ENCODE peak calls at places on chromosomes 16 and 17, in nine cellular contexts. W, A, N, O, L, E, H, K and X are unnamed samples.

GRCh38 chr16:56193951-56194726 is 2.9 kb downstream of the GNAO1 start:
- DNase-seq in W (peak; percentile 82), A (peak; percentile 67), N (peak; percentile 87), O (peak; percentile 76), L (peak; percentile 54), E (peak; percentile 74), H (peak; percentile 53), K (peak; percentile 5), X (peak; percentile 62)

GRCh38 chr17:3659541-3660111 is 8.8 kb downstream of the TAX1BP3 start:
- DNase-seq in W (peak; percentile 87), A (peak; percentile 74), N (no peak), O (peak; percentile 96), L (peak; percentile 75), E (peak; percentile 92), H (peak; percentile 61), K (no peak), X (peak; percentile 94)

GRCh38 chr17:35089846-35090193 is 26.3 kb upstream of the RFFL start:
- DNase-seq in W (no peak), A (peak; percentile 7), N (no peak), O (peak; percentile 55), L (no peak), E (no peak), H (peak; percentile 74), K (no peak), X (peak; percentile 33)

GRCh38 chr17:10177921-10178788 is 20.3 kb downstream of the GAS7 start:
- DNase-seq in W (peak; percentile 40), A (no peak), N (no peak), O (peak; percentile 62), L (peak; percentile 32), E (no peak), H (no peak), K (no peak), X (peak; percentile 39)

GRCh38 chr16:22220714-22221113 is 14.6 kb downstream of the EEF2K start:
- DNase-seq in W (peak; percentile 88), A (no peak), N (no peak), O (no peak), L (no peak), E (peak; percentile 90), H (no peak), K (no peak), X (peak; percentile 34)

GRCh38 chr17:74119960-74120359 is 83.5 kb upstream of the RPL38 start:
- DNase-seq in W (no peak), A (no peak), N (peak; percentile 29), O (no peak), L (no peak), E (no peak), H (no peak), K (no peak), X (no peak)

GRCh38 chr17:38611070-38611786 is 5.5 kb upstream of the SRCIN1 start:
- DNase-seq in W (no peak), A (no peak), N (no peak), O (no peak), L (no peak), E (no peak), H (no peak), K (no peak), X (no peak)

GRCh38 chr17:31051517-31051916 is 43.3 kb upstream of the NF1 start:
- DNase-seq in W (no peak), A (no peak), N (no peak), O (no peak), L (no peak), E (no peak), H (no peak), K (no peak), X (peak; percentile 17)

GRCh38 chr17:4884489-4884888 is 14.8 kb upstream of the C17orf107 start:
- DNase-seq in W (no peak), A (no peak), N (no peak), O (no peak), L (no peak), E (no peak), H (no peak), K (no peak), X (no peak)

GRCh38 chr16:68492501-68493411 is 44.4 kb upstream of the SMPD3 start:
- DNase-seq in W (no peak), A (no peak), N (no peak), O (no peak), L (no peak), E (no peak), H (no peak), K (peak; percentile 69), X (no peak)

GRCh38 chr17:6752068-6752909 is 3.6 kb upstream of the XAF1 start:
- DNase-seq in W (peak; percentile 48), A (peak; percentile 55), N (no peak), O (peak; percentile 100), L (peak; percentile 99), E (peak; percentile 69), H (no peak), K (no peak), X (peak; percentile 100)

GRCh38 chr16:48561960-48562393 is 48.0 kb downstream of the N4BP1 start:
- DNase-seq in W (no peak), A (no peak), N (no peak), O (peak; percentile 31), L (peak; percentile 37), E (peak; percentile 45), H (no peak), K (no peak), X (peak; percentile 52)

GRCh38 chr17:71363661-71364060 is 757.2 kb upstream of the SOX9 start:
- DNase-seq in W (no peak), A (no peak), N (no peak), O (no peak), L (no peak), E (no peak), H (no peak), K (no peak), X (no peak)

GRCh38 chr17:64635647-64636305 is 26.3 kb downstream of the SMURF2 start:
- DNase-seq in W (no peak), A (no peak), N (no peak), O (peak; percentile 72), L (no peak), E (no peak), H (peak; percentile 18), K (no peak), X (peak; percentile 91)

GRCh38 chr17:64638552-64639198 is 23.4 kb downstream of the SMURF2 start:
- DNase-seq in W (no peak), A (no peak), N (no peak), O (peak; percentile 29), L (peak; percentile 31), E (no peak), H (no peak), K (no peak), X (peak; percentile 60)

GRCh38 chr17:64641499-64641898 is 20.6 kb downstream of the SMURF2 start:
- DNase-seq in W (no peak), A (no peak), N (no peak), O (peak; percentile 87), L (peak; percentile 85), E (peak; percentile 74), H (peak; percentile 53), K (no peak), X (peak; percentile 81)
- H3K4me3 ChIP-seq in W (no peak overlapping the region), A (no peak overlapping the region), N (no peak overlapping the region), O (no peak overlapping the region), L (no peak overlapping the region), E (no peak overlapping the region), H (no peak overlapping the region), K (no peak overlapping the region), X (no peak overlapping the region)

DNA sequence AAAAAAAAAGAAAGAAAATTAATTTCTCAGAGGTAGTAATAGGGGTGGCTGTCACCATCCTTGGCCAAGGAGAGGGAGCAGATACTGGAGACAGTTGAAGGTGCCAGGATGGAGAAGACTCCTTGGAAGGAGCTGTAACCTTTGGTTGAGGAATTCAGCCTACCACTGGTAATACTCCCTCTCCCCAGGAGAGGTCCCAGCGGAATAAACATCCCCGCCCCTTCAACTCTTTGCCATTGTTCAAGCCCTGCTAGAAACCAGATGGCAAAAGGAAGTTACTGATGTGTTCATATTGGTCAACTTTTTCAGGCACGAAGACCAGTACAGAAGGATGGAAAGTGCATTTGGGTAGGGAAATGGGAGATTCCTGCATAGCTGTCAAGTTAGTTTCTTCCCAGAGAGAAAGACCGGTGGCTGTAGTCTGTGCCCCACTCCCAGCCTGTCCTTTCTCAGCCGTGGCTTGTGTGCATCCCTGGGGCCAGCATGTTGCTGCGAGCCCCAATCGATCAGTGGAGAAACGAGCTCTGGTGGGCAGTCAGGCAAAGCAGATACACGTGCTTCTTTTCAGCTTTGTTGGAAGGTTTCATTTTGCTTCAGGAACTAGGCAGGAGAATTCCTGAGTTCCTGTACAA is 612.1 kb downstream of the MAF start:
- DNase-seq in W (no peak), A (no peak), N (no peak), O (no peak), L (no peak), E (no peak), H (no peak), K (no peak), X (no peak)
- TF ChIP-seq CTCF in W (no peak), A (no peak), N (no peak), O (no peak), L (no peak), E (no peak), H (no peak), K (no peak), X (no peak)

GRCh38 chr16:72620348-72620747 is 427.6 kb downstream of the ZFHX3 start:
- DNase-seq in W (no peak), A (no peak), N (no peak), O (no peak), L (no peak), E (no peak), H (no peak), K (no peak), X (no peak)
- H3K4me3 ChIP-seq in W (no peak overlapping the region), A (no peak overlapping the region), N (no peak overlapping the region), O (no peak overlapping the region), L (no peak overlapping the region), E (no peak overlapping the region), H (no peak overlapping the region), K (no peak overlapping the region), X (no peak overlapping the region)

GRCh38 chr16:4796982-4797804 is 2.0 kb downstream of the SMIM22 start:
- DNase-seq in W (no peak), A (no peak), N (no peak), O (no peak), L (no peak), E (no peak), H (no peak), K (no peak), X (no peak)
- TF ChIP-seq CTCF in W (no peak), A (no peak), N (no peak), O (no peak), L (no peak), E (no peak), H (no peak), K (no peak), X (no peak)